ENCODE peak calls at places on chromosomes 13 and 19, in seven cellular contexts. D, Q, P, Z, J, R and Y are unnamed samples. For H3K36me3, the result is how much of the 10 kb centered on the place peaks cover.

GRCh38 chr13:90098580-90098979 is 1248.9 kb upstream of the MIR17HG start:
- DNase-seq in D (no peak), R (no peak), J (no peak), Z (no peak), P (no peak), Q (no peak), Y (no peak)

GRCh38 chr13:99214232-99214631 is 13.6 kb downstream of the UBAC2 start:
- DNase-seq in Q (no peak), P (no peak), Z (no peak), J (no peak), D (no peak), R (no peak), Y (no peak)

GRCh38 chr19:18284710-18285430 is 3.4 kb upstream of the JUND start:
- DNase-seq in D (no peak), Z (no peak), Q (no peak), R (no peak), J (no peak), P (no peak), Y (no peak)

GRCh38 chr13:95660981-95661581 is 15.9 kb upstream of the DNAJC3 start:
- DNase-seq in Z (peak), R (peak), P (no peak), J (no peak), D (no peak), Q (no peak), Y (peak)

GRCh38 chr13:30438286-30438685 is 16.0 kb downstream of the UBE2L5 start:
- DNase-seq in D (no peak), Q (no peak), R (no peak), J (no peak), P (no peak), Z (no peak), Y (peak)

GRCh38 chr13:95234242-95234641 is 67.0 kb downstream of the ABCC4 start:
- DNase-seq in P (no peak), J (no peak), D (no peak), Z (no peak), R (no peak), Q (no peak), Y (no peak)

GRCh38 chr13:83350569-83350968 is 531.7 kb downstream of the SLITRK1 start:
- DNase-seq in P (no peak), R (no peak), J (no peak), Z (peak), Q (no peak), D (no peak), Y (no peak)

GRCh38 chr19:32227561-32228165 is 117.7 kb upstream of the ZNF507 start:
- DNase-seq in Q (no peak), D (no peak), P (no peak), Z (no peak), J (no peak), R (no peak), Y (no peak)

GRCh38 chr13:43687038-43687437 is 99.7 kb downstream of the ENOX1 start:
- DNase-seq in R (no peak), Z (no peak), J (no peak), P (no peak), Q (no peak), D (no peak), Y (no peak)

GRCh38 chr13:25046274-25046984 is 49.5 kb upstream of the PABPC3 start:
- DNase-seq in P (no peak), R (peak), Z (no peak), Q (no peak), J (no peak), D (no peak), Y (no peak)

GRCh38 chr19:10744848-10745293 is 27.0 kb downstream of the DNM2 start:
- DNase-seq in R (no peak), Q (no peak), D (no peak), J (no peak), P (no peak), Z (no peak), Y (no peak)

GRCh38 chr13:19601749-19602725 is 31.4 kb upstream of the MPHOSPH8 start:
- DNase-seq in D (peak), Z (no peak), Q (no peak), J (no peak), P (peak), R (peak), Y (peak)

GRCh38 chr13:114109646-114110045 is 22.8 kb downstream of the RASA3 start:
- DNase-seq in D (no peak), P (no peak), Q (peak), J (no peak), R (peak), Z (no peak), Y (peak)

GRCh38 chr19:56110515-56111448 is 10.3 kb downstream of the ZNF787 start:
- DNase-seq in Z (peak), D (no peak), R (peak), J (no peak), Q (peak), P (peak), Y (no peak)

GRCh38 chr13:98340026-98340425 is 163.0 kb upstream of the RNF113B start:
- DNase-seq in J (no peak), D (no peak), P (no peak), Z (no peak), Q (no peak), R (no peak), Y (no peak)

GRCh38 chr19:50795665-50796073 is 5.5 kb downstream of the ACP4 start:
- DNase-seq in Q (no peak), R (no peak), J (no peak), Z (no peak), P (no peak), D (no peak), Y (no peak)

GRCh38 chr13:47085346-47085745 is 188.5 kb upstream of the HTR2A start:
- DNase-seq in Z (no peak), D (no peak), R (no peak), J (no peak), P (no peak), Q (no peak), Y (no peak)

GRCh38 chr13:46478641-46479040 is 74.3 kb upstream of the LRCH1 start:
- DNase-seq in J (no peak), Z (no peak), D (no peak), Q (no peak), R (no peak), P (no peak), Y (no peak)

GRCh38 chr19:4541114-4541805 is 1.4 kb upstream of the LRG1 start:
- DNase-seq in Z (no peak), Q (no peak), R (no peak), P (no peak), J (no peak), D (no peak), Y (no peak)

GRCh38 chr19:42176649-42176989 is 40.9 kb downstream of the DEDD2 start:
- DNase-seq in R (no peak), P (no peak), Q (no peak), Z (no peak), D (peak), J (no peak), Y (no peak)

GRCh38 chr19:35643255-35644205 is 2.0 kb downstream of the ETV2 start:
- DNase-seq in Z (peak), J (peak), P (peak), R (peak), D (peak), Q (peak), Y (peak)

GRCh38 chr19:19816679-19817078 is 4.9 kb downstream of the ZNF506 start:
- DNase-seq in Z (no peak), D (no peak), Q (peak), P (no peak), R (no peak), J (no peak), Y (no peak)

GRCh38 chr13:49927755-49928154 is 8.4 kb downstream of the SPRYD7 start:
- DNase-seq in J (no peak), D (no peak), P (no peak), Q (no peak), R (no peak), Z (peak), Y (no peak)

GRCh38 chr19:44627631-44628030 is 14.3 kb downstream of the IGSF23 start:
- DNase-seq in J (no peak), P (no peak), Z (no peak), D (no peak), Q (no peak), R (no peak), Y (no peak)

GRCh38 chr13:24233351-24233901 is 72.9 kb downstream of the SPATA13 start:
- DNase-seq in Q (no peak), Z (peak), R (no peak), D (no peak), J (no peak), P (peak), Y (no peak)

GRCh38 chr19:41226053-41226873 is 7.2 kb downstream of the AXL start:
- DNase-seq in R (peak), P (peak), D (peak), Z (peak), Q (peak), J (peak), Y (no peak)

GRCh38 chr19:47408156-47408938 is 11.0 kb downstream of the MEIS3 start:
- DNase-seq in P (no peak), Q (no peak), J (no peak), Z (no peak), D (no peak), R (no peak), Y (no peak)

GRCh38 chr19:55632463-55632834 is 8.1 kb upstream of the ZNF784 start:
- DNase-seq in D (peak), Q (peak), Z (peak), J (peak), P (peak), R (peak), Y (peak)

GRCh38 chr19:19860756-19861390 is 4.8 kb upstream of the ZNF253 start:
- DNase-seq in Q (no peak), J (peak), P (no peak), R (no peak), D (peak), Z (no peak), Y (peak)

DNA sequence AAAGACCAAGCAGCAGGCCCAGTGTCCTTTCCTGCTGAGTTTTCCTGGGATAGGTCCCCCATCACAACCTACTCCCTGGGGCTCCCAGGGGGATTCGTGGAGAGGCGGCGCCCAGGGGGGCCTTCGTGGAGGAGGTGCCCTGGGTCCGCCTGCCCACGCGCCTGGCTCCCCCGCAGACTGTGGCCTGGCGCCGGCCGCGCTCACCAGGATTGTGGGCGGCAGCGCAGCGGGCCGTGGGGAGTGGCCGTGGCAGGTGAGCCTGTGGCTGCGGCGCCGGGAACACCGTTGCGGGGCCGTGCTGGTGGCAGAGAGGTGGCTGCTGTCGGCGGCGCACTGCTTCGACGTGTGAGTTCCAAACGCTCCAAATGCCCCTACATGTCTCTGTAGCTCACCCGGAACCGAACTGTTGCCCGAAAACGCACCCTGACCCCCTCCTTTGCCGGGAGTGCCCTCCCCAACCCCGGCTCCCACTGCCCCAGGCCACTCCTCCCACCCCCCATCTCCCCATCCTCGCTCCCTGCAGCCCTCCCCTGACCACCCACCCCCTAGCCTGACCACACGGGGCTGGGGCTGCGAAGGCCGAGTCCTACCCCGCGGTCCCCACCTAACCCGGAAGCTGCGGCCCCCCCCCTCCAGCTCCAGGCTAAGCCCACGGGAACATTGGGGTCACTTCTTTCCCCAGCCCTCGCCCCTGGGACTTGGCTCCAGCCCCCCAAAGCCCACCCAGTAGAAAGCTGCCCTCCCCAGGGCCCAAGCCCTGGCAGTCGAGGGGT is 3.3 kb downstream of the TIMM13 start:
- DNase-seq in R (no peak), Z (no peak), J (no peak), D (no peak), Q (peak), P (no peak), Y (no peak)
- H3K36me3 ChIP-seq in R (under half), Z (under half), J (under half), D (under half), Q (under half), P (under half), Y (under half)

GRCh38 chr19:39385629-39386411 is 5.1 kb downstream of the PAF1 start:
- DNase-seq in Q (no peak), P (no peak), Z (no peak), R (no peak), D (no peak), J (no peak), Y (no peak)

GRCh38 chr19:39382991-39383828 is 7.7 kb downstream of the PAF1 start:
- DNase-seq in J (no peak), Z (no peak), P (no peak), R (no peak), Q (peak), D (no peak), Y (no peak)

GRCh38 chr19:39386557-39386956 is 4.3 kb downstream of the PAF1 start:
- DNase-seq in Z (no peak), J (no peak), R (no peak), Q (no peak), D (no peak), P (no peak), Y (no peak)

GRCh38 chr19:39381910-39382611 is 8.8 kb downstream of the PAF1 start:
- DNase-seq in J (no peak), Q (no peak), R (no peak), P (no peak), D (no peak), Z (no peak), Y (no peak)

GRCh38 chr19:39384839-39385568 is 5.9 kb downstream of the PAF1 start:
- DNase-seq in Z (no peak), J (no peak), R (no peak), D (no peak), P (no peak), Q (no peak), Y (no peak)
- H3K36me3 ChIP-seq in Z (half or more), J (half or more), R (half or more), D (half or more), P (half or more), Q (under half), Y (under half)

GRCh38 chr19:2076481-2077082 is 19.5 kb downstream of the MOB3A start:
- DNase-seq in J (no peak), Z (no peak), D (no peak), R (no peak), Q (peak), P (no peak), Y (no peak)
- H3K36me3 ChIP-seq in J (half or more), Z (half or more), D (under half), R (under half), Q (under half), P (under half), Y (under half)

GRCh38 chr19:2511991-2512390 is 36.1 kb downstream of the GADD45B start:
- DNase-seq in R (no peak), P (no peak), Z (no peak), J (no peak), Q (no peak), D (no peak), Y (no peak)
- H3K36me3 ChIP-seq in R (under half), P (under half), Z (under half), J (under half), Q (under half), D (under half), Y (under half)

DNA sequence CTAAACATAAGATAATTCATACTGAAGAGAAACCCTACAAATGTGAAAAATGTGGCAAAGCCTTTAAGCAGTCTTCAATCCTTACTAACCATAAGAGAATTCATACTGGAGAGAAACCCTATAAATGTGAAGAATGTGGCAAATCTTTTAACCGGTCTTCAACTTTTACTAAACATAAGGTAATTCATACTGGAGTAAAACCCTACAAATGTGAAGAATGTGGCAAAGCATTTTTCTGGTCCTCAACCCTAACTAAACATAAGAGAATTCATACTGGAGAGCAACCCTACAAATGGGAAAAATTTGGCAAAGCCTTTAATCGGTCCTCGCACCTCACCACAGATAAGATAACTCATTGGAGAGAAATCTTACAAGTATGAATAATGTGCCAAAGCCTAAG is 40.6 kb downstream of the ZNF254 start:
- DNase-seq in Z (no peak), P (no peak), J (no peak), R (no peak), D (no peak), Q (no peak), Y (no peak)
- H3K36me3 ChIP-seq in Z (under half), P (under half), J (under half), R (half or more), D (under half), Q (under half), Y (under half)

GRCh38 chr19:15276620-15277019 is 44.4 kb upstream of the EPHX3 start:
- DNase-seq in J (no peak), Z (no peak), D (no peak), P (no peak), Q (no peak), R (no peak), Y (no peak)

GRCh38 chr19:15268928-15269253 is 36.6 kb upstream of the EPHX3 start:
- DNase-seq in Q (no peak), P (no peak), J (no peak), D (no peak), Z (no peak), R (no peak), Y (no peak)

GRCh38 chr19:15279326-15279904 is 47.2 kb upstream of the EPHX3 start:
- DNase-seq in R (peak), D (peak), P (no peak), Z (no peak), Q (no peak), J (no peak), Y (no peak)

GRCh38 chr19:15269806-15270205 is 37.6 kb upstream of the EPHX3 start:
- DNase-seq in Z (no peak), P (no peak), D (no peak), R (no peak), Q (no peak), J (no peak), Y (no peak)

GRCh38 chr19:15274477-15274876 is 42.2 kb upstream of the EPHX3 start:
- DNase-seq in P (no peak), Q (peak), R (no peak), J (no peak), D (no peak), Z (no peak), Y (no peak)
- H3K36me3 ChIP-seq in P (half or more), Q (under half), R (under half), J (under half), D (under half), Z (under half), Y (under half)

GRCh38 chr13:112556600-112556999 is 31.4 kb downstream of the TUBGCP3 start:
- DNase-seq in Q (no peak), Z (no peak), P (no peak), D (no peak), J (no peak), R (no peak), Y (no peak)
- H3K36me3 ChIP-seq in Q (under half), Z (under half), P (under half), D (under half), J (half or more), R (half or more), Y (under half)

GRCh38 chr19:12187625-12188024 is 24.7 kb downstream of the ZNF136 start:
- DNase-seq in J (no peak), D (no peak), Z (no peak), Q (no peak), R (no peak), P (no peak), Y (no peak)
- H3K36me3 ChIP-seq in J (half or more), D (under half), Z (under half), Q (under half), R (half or more), P (half or more), Y (under half)